ENCODE peak calls at places on chromosomes 5 and 9, in five cellular contexts. F is ACHN, O is GM23248, V is HuH-7.5, Z is NCI-H2081. P is an unnamed sample.

GRCh38 chr5:112718344-112718743 is 19.3 kb upstream of the APC start:
- DNase-seq in F (no peak), Z (no peak), V (no peak), O (no peak), P (no peak)

GRCh38 chr5:108028411-108028810 is 353.5 kb downstream of the FBXL17 start:
- DNase-seq in Z (no peak), F (no peak), O (peak), V (no peak), P (peak)

GRCh38 chr5:7970816-7971215 is 101.9 kb downstream of the MTRR start:
- DNase-seq in O (no peak), Z (no peak), V (no peak), F (no peak), P (no peak)

GRCh38 chr9:88922091-88922490 is 69.2 kb upstream of the S1PR3 start:
- DNase-seq in O (no peak), F (no peak), Z (no peak), V (no peak), P (no peak)

GRCh38 chr5:14463629-14464028 is 118.0 kb upstream of the OTULINL start:
- DNase-seq in V (no peak), F (no peak), Z (peak), O (peak), P (peak)

GRCh38 chr5:82639393-82640144 is 361.4 kb upstream of the RPS23 start:
- DNase-seq in V (no peak), F (no peak), O (no peak), Z (no peak), P (peak)

GRCh38 chr9:98034593-98035546 is 21.7 kb upstream of the NANS start:
- DNase-seq in O (peak), V (peak), Z (peak), F (peak), P (peak)

GRCh38 chr5:162429161-162429560 is 361.6 kb downstream of the GABRG2 start:
- DNase-seq in Z (no peak), F (no peak), O (no peak), V (no peak), P (no peak)

GRCh38 chr9:89649045-89649691 is 44.4 kb downstream of the GADD45G start:
- DNase-seq in O (no peak), V (no peak), F (no peak), Z (no peak), P (no peak)

GRCh38 chr5:976849-977751 is 31.5 kb upstream of the NKD2 start:
- DNase-seq in O (no peak), Z (no peak), V (no peak), F (no peak), P (no peak)

GRCh38 chr5:113087994-113088519 is 111.5 kb downstream of the DCP2 start:
- DNase-seq in Z (no peak), O (no peak), F (no peak), V (no peak), P (peak)

GRCh38 chr9:130933114-130934046 is 5.7 kb downstream of the FIBCD1 start:
- DNase-seq in O (peak), V (no peak), Z (no peak), F (peak), P (peak)

GRCh38 chr5:18113724-18114123 is 479.5 kb downstream of the TAF11L14 start:
- DNase-seq in V (no peak), Z (peak), F (no peak), O (peak), P (peak)

GRCh38 chr5:52846443-52846842 is 58.7 kb downstream of the ITGA1 start:
- DNase-seq in V (no peak), Z (peak), F (no peak), O (peak), P (peak)

GRCh38 chr5:100260968-100261367 is 274.2 kb upstream of the FAM174A start:
- DNase-seq in V (no peak), F (no peak), O (no peak), Z (no peak), P (no peak)

GRCh38 chr5:55004728-55005127 is 19.3 kb upstream of the GZMK start:
- DNase-seq in F (no peak), Z (no peak), V (no peak), O (peak), P (peak)

GRCh38 chr5:177362102-177362868 is 4.6 kb downstream of the RGS14 start:
- DNase-seq in Z (no peak), O (no peak), F (no peak), V (no peak), P (no peak)

GRCh38 chr9:23638837-23639426 is 187.1 kb downstream of the ELAVL2 start:
- DNase-seq in F (no peak), O (no peak), V (no peak), Z (no peak), P (no peak)

P was measured in fibroblast of the aortic adventitia.